ENCODE peak calls at places on chromosomes 6 and 20, in four cellular contexts. P is IMR-90, A is H1, W is H9. L is an unnamed sample.

GRCh38 chr6:157853018-157853805 is 30.2 kb downstream of the SNX9 start:
- DNase-seq in P (no peak), A (no peak), W (no peak), L (no peak)

GRCh38 chr20:59748555-59749292 is 144.4 kb downstream of the PHACTR3 start:
- DNase-seq in P (peak), A (no peak), W (no peak), L (no peak)

GRCh38 chr20:3616250-3616649 is 46.9 kb downstream of the GFRA4 start:
- DNase-seq in P (peak), A (no peak), W (peak), L (peak)

GRCh38 chr20:44610313-44610965 is 28.1 kb downstream of the PKIG start:
- DNase-seq in P (no peak), A (no peak), W (no peak), L (no peak)

GRCh38 chr20:64236137-64237088 is 19.1 kb upstream of the PCMTD2 start:
- DNase-seq in P (no peak), A (no peak), W (no peak), L (no peak)

GRCh38 chr6:84416043-84416657 is 188.7 kb upstream of the CEP162 start:
- DNase-seq in P (no peak), A (no peak), W (no peak), L (no peak)

GRCh38 chr20:25177890-25178321 is 17.6 kb upstream of the ENTPD6 start:
- DNase-seq in P (no peak), A (no peak), W (no peak), L (no peak)

GRCh38 chr20:23456416-23456815 is 3.7 kb upstream of the CST11 start:
- DNase-seq in P (no peak), A (no peak), W (no peak), L (peak)

GRCh38 chr6:29705389-29706231 is 17.6 kb upstream of the HLA-F start:
- DNase-seq in P (peak), A (no peak), W (peak), L (peak)

GRCh38 chr6:33314515-33314942 is 651 bp upstream of the TAPBP start:
- DNase-seq in P (peak), A (no peak), W (peak), L (peak)

GRCh38 chr6:150721411-150722266 is 122.0 kb downstream of the PLEKHG1 start:
- DNase-seq in P (no peak), A (no peak), W (no peak), L (no peak)

GRCh38 chr6:19415605-19416326 is 421.4 kb upstream of the ID4 start:
- DNase-seq in P (peak), A (no peak), W (no peak), L (no peak)

GRCh38 chr6:118735320-118735719 is 83.9 kb upstream of the CEP85L start:
- DNase-seq in P (no peak), A (no peak), W (peak), L (peak)

GRCh38 chr20:62711703-62712101 is 3.1 kb downstream of the NTSR1 start:
- DNase-seq in P (no peak), A (no peak), W (no peak), L (no peak)

GRCh38 chr6:710601-711571 is 17.9 kb upstream of the EXOC2 start:
- DNase-seq in P (peak), A (no peak), W (peak), L (peak)

GRCh38 chr6:8054276-8054675 is 9.9 kb downstream of the BLOC1S5 start:
- DNase-seq in P (peak), A (no peak), W (no peak), L (no peak)

GRCh38 chr6:81002126-81002525 is 750.4 kb downstream of the TENT5A start:
- DNase-seq in P (no peak), A (no peak), W (no peak), L (no peak)

GRCh38 chr20:56636701-56637100 is 7.6 kb downstream of the TFAP2C start:
- DNase-seq in P (no peak), A (no peak), W (no peak), L (no peak)

GRCh38 chr6:21128601-21129000 is 464.9 kb upstream of the SOX4 start:
- DNase-seq in P (no peak), A (no peak), W (no peak), L (no peak)

GRCh38 chr6:155882527-155883333 is 427.1 kb upstream of the NOX3 start:
- DNase-seq in P (peak), A (no peak), W (no peak), L (no peak)

GRCh38 chr6:113078791-113079190 is 731.7 kb downstream of the RFPL4B start:
- DNase-seq in P (no peak), A (no peak), W (no peak), L (no peak)

GRCh38 chr20:63843222-63843621 is 12.2 kb upstream of the ZBTB46 start:
- DNase-seq in P (no peak), A (no peak), W (no peak), L (no peak)

GRCh38 chr20:49724637-49725606 is 11.2 kb upstream of the B4GALT5 start:
- DNase-seq in P (peak), A (no peak), W (no peak), L (peak)

GRCh38 chr20:40359127-40359892 is 329.7 kb downstream of the MAFB start:
- DNase-seq in P (no peak), A (no peak), W (no peak), L (no peak)

DNA sequence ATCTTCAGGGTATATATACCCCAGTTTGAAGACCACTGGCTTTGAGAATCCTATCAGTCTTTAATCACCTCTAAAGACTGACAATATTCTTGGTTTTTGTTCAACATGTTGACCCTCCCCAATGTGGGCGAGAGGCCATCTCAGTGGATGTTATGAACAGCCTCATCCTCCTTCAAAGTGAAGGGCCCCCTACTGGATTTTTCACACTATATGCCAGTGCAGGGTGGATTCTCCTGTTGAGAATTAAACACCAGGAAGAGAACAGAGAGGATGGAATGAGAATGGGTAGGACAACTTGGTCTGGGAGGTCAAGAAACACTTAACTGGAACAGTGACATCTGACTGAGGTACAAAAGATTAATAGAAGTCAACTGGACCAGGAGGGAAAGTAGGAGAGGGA is 327.1 kb downstream of the MAFB start:
- DNase-seq in P (no peak), A (no peak), W (no peak), L (no peak)
- H3K56ac ChIP-seq in P (no peak), A (no peak), W (no peak), L (no peak)

GRCh38 chr6:112054001-112054400 is at the start of gene CCN6:
- DNase-seq in P (no peak), A (no peak), W (no peak), L (no peak)

GRCh38 chr6:112058243-112058642 is 4.3 kb downstream of the CCN6 start:
- DNase-seq in P (no peak), A (no peak), W (no peak), L (no peak)

GRCh38 chr6:112050417-112050816 is 3.5 kb upstream of the CCN6 start:
- DNase-seq in P (no peak), A (no peak), W (no peak), L (no peak)

GRCh38 chr6:112058673-112059072 is 4.8 kb downstream of the CCN6 start:
- DNase-seq in P (peak), A (no peak), W (no peak), L (no peak)

GRCh38 chr6:112054520-112055160 is 736 bp downstream of the CCN6 start:
- DNase-seq in P (peak), A (no peak), W (no peak), L (no peak)
- H3K56ac ChIP-seq in P (no peak), A (no peak), W (no peak), L (no peak)

DNA sequence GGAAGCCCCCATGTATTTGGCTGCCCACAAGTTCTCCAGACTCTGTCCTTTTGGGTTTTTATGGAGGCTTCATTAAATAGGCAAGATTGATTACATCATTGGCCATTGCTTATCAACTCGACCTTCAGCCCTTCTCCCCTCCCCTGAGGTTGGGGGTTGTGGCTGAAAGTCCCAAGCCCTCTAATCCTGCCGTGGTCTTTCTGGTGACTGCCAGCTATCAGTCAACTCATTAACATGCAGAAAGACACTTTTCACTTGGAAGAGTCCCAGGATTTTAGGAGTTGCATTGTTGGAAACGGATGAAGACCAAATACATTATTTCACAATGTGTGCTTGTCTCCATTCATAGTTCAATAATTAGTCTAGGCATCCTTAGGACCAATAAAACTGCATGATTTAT is 9.5 kb downstream of the CDC5L start:
- DNase-seq in P (no peak), A (no peak), W (no peak), L (no peak)
- H3K56ac ChIP-seq in P (no peak), A (no peak), W (no peak), L (no peak)

GRCh38 chr6:39901116-39901655 is 33.1 kb downstream of the MOCS1 start:
- DNase-seq in P (no peak), A (no peak), W (no peak), L (no peak)

GRCh38 chr6:39897699-39898098 is 36.6 kb downstream of the MOCS1 start:
- DNase-seq in P (no peak), A (no peak), W (no peak), L (no peak)

GRCh38 chr6:39896701-39897100 is 37.6 kb downstream of the MOCS1 start:
- DNase-seq in P (no peak), A (no peak), W (no peak), L (no peak)

GRCh38 chr6:39899540-39900295 is 34.5 kb downstream of the MOCS1 start:
- DNase-seq in P (peak), A (no peak), W (no peak), L (no peak)

GRCh38 chr6:39898625-39899024 is 35.6 kb downstream of the MOCS1 start:
- DNase-seq in P (no peak), A (no peak), W (no peak), L (no peak)
- H3K56ac ChIP-seq in P (no peak), A (no peak), W (no peak), L (no peak)

DNA sequence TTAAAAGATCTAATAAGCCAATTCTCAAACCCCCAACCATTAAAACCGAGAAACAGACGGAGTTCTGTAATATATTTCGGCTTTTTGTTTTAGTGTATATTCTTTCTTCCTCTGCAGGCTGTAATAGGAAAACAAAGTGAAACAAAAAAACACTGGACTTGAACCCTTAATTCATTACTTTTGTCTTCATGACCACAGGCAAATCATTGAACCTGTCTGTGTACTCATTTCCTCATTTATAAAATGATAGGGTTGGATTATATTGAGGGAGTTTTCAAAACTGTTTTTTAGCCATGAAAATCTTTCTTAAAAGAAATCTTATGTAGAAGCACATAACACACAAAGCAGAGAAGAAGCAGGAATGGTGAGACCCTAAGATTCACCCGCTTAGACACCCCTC is 278.8 kb downstream of the CD83 start:
- DNase-seq in P (no peak), A (no peak), W (no peak), L (no peak)
- H3K56ac ChIP-seq in P (no peak), A (no peak), W (no peak), L (no peak)

GRCh38 chr6:166813461-166813860 is 142.9 kb downstream of the RNASET2 start:
- DNase-seq in P (no peak), A (no peak), W (no peak), L (no peak)
- H3K56ac ChIP-seq in P (no peak), A (no peak), W (no peak), L (no peak)

L was measured in mesendoderm.